ENCODE peak calls at places on chromosomes 7 and 10, in five cellular contexts. A is GM12865, H is H1, S is testis, D is dorsolateral prefrontal cortex. T is an unnamed sample.

GRCh38 chr10:9234191-9234590 is 1179.7 kb downstream of the GATA3 start:
- DNase-seq in A (no peak), H (no peak), S (no peak), D (no peak), T (no peak)

GRCh38 chr10:58179238-58179637 is 88.5 kb downstream of the IPMK start:
- DNase-seq in A (no peak), H (no peak), S (no peak), D (no peak), T (peak)

GRCh38 chr7:67022501-67022900 is 25.9 kb downstream of the TYW1 start:
- DNase-seq in A (no peak), H (no peak), S (no peak), D (no peak), T (no peak)

GRCh38 chr10:29807407-29807806 is 172.6 kb upstream of the SVIL start:
- DNase-seq in A (no peak), H (no peak), S (no peak), D (no peak), T (peak)

GRCh38 chr10:132448248-132448731 is 51.3 kb downstream of the PWWP2B start:
- DNase-seq in A (peak), H (no peak), S (no peak), D (no peak), T (peak)

GRCh38 chr7:27520828-27521790 is 141.6 kb downstream of the HIBADH start:
- DNase-seq in A (no peak), H (no peak), S (peak), D (no peak), T (no peak)

GRCh38 chr10:43816351-43817321 is 168.0 kb upstream of the ZNF32 start:
- DNase-seq in A (peak), H (no peak), S (no peak), D (no peak), T (no peak)

GRCh38 chr7:25385731-25386136 is 157.4 kb upstream of the NPVF start:
- DNase-seq in A (no peak), H (no peak), S (no peak), D (no peak), T (no peak)

GRCh38 chr7:114087674-114088539 is 169.1 kb upstream of the PPP1R3A start:
- DNase-seq in A (no peak), H (no peak), S (peak), D (no peak), T (no peak)

GRCh38 chr10:14879055-14879800 is 562 bp downstream of the SUV39H2 start:
- DNase-seq in A (peak), H (no peak), S (peak), D (no peak), T (peak)

GRCh38 chr7:124459101-124460052 is 306.2 kb downstream of the GPR37 start:
- DNase-seq in A (no peak), H (no peak), S (no peak), D (no peak), T (peak)

GRCh38 chr7:21367537-21367936 is 60.3 kb upstream of the SP4 start:
- DNase-seq in A (no peak), H (no peak), S (no peak), D (no peak), T (no peak)

GRCh38 chr7:26454180-26454579 is 162.5 kb downstream of the SNX10 start:
- DNase-seq in A (no peak), H (no peak), S (no peak), D (no peak), T (peak)

GRCh38 chr10:62057359-62057758 is 155.9 kb downstream of the ARID5B start:
- DNase-seq in A (no peak), H (no peak), S (peak), D (no peak), T (no peak)

GRCh38 chr7:26292768-26293560 is 1.3 kb downstream of the SNX10 start:
- DNase-seq in A (peak), H (no peak), S (no peak), D (no peak), T (no peak)

GRCh38 chr10:69383485-69384089 is 33.1 kb downstream of the TACR2 start:
- DNase-seq in A (no peak), H (no peak), S (peak), D (no peak), T (no peak)

GRCh38 chr7:135291809-135292253 is 58.2 kb downstream of the STRA8 start:
- DNase-seq in A (no peak), H (no peak), S (no peak), D (no peak), T (peak)

GRCh38 chr10:79404231-79404609 is 41.2 kb downstream of the ZCCHC24 start:
- DNase-seq in A (no peak), H (no peak), S (peak), D (no peak), T (no peak)
- H3K4me3 ChIP-seq in A (no peak), H (peak), S (no peak), D (no peak), T (no peak)

GRCh38 chr10:114874827-114875541 is 53.4 kb downstream of the FHIP2A start:
- DNase-seq in A (peak), H (no peak), S (peak), D (peak), T (no peak)
- TF ChIP-seq CTCF in A (no peak), H (peak), S (no peak), D (no peak), T (no peak)

DNA sequence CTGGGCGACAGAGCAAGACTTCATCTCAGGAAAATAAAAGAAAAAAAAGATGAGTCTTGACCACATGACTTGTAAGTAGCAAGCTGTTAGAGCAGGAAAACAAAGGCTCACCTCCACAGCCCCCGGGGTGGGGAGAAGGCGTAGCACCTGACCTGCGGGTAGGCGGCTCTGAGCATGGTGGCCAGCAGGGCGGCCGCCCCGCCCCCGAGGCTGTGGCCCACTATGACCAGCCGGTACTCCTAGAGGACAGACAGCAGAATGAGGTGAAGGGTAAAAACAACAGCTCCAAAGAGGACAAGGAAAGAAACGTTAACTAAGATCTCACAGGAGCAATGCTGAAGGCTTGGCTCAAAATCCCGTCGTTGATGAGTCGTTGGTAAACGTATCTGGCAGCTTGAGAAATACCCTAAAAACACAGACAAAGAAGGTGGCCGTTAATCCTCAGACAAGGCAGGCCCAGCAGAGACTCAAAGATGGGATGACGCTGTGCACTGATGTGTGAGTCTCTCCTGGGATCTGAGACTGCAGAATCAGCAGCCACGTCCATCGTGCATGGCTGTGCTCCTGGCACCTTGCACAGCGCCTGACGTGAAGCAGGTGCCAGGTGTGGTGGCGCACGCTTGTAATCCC is 31.1 kb downstream of the DAGLB start:
- DNase-seq in A (no peak), H (peak), S (no peak), D (no peak), T (no peak)
- H3K4me3 ChIP-seq in A (no peak), H (no peak), S (no peak), D (no peak), T (no peak)

GRCh38 chr7:94276797-94277196 is 117.9 kb upstream of the COL1A2 start:
- DNase-seq in A (peak), H (no peak), S (peak), D (no peak), T (peak)
- TF ChIP-seq CTCF in A (peak), H (peak), S (no peak), D (no peak), T (peak)

DNA sequence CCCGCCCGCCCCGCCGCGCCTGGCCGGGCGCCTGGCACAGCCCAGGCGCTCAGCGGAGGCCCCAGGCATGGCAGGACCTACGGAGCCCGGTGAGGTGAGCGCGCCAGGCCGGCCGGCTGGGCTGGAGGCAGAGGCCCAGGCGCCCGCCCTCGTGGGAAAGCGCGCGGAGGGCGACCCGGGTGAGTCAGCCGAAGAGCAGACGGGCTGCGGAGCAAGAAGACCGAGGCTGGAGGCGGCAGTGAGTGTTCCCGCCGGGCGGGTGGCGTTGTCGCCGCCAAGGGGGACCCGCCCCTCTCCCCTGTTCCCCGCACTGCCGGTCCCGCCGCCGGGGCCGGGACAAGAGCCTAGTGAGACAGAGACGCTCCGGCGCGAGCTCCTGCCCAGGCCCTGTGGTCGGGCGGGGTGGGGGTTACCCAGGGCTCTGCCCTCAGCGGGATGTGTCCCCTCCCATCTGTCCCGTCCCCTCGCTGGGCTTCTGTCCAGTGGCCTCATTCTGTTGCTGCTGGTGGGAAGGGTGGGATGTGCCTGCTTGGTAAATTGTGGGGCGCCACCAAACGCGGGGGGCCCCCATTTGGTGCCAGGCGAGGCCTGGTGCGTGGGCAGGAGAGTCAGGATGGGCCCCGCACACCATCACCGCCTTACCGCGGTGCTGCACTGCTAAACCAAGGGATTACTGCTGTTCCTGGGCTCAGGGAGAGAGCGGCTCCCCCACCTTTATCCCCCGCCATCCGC is 17.0 kb upstream of the NODAL start:
- DNase-seq in A (no peak), H (no peak), S (peak), D (peak), T (peak)
- H3K4me3 ChIP-seq in A (no peak), H (peak), S (peak), D (peak), T (no peak)

GRCh38 chr7:150988230-150989226 is 2.3 kb upstream of the NOS3 start:
- DNase-seq in A (peak), H (no peak), S (peak), D (peak), T (no peak)

GRCh38 chr7:150992051-150992640 is 1.3 kb downstream of the NOS3 start:
- DNase-seq in A (no peak), H (no peak), S (no peak), D (no peak), T (no peak)

GRCh38 chr7:150989456-150989855 is 1.4 kb upstream of the NOS3 start:
- DNase-seq in A (no peak), H (no peak), S (peak), D (no peak), T (no peak)

GRCh38 chr7:150992833-150993302 is 2.1 kb downstream of the NOS3 start:
- DNase-seq in A (peak), H (no peak), S (peak), D (no peak), T (peak)

DNA sequence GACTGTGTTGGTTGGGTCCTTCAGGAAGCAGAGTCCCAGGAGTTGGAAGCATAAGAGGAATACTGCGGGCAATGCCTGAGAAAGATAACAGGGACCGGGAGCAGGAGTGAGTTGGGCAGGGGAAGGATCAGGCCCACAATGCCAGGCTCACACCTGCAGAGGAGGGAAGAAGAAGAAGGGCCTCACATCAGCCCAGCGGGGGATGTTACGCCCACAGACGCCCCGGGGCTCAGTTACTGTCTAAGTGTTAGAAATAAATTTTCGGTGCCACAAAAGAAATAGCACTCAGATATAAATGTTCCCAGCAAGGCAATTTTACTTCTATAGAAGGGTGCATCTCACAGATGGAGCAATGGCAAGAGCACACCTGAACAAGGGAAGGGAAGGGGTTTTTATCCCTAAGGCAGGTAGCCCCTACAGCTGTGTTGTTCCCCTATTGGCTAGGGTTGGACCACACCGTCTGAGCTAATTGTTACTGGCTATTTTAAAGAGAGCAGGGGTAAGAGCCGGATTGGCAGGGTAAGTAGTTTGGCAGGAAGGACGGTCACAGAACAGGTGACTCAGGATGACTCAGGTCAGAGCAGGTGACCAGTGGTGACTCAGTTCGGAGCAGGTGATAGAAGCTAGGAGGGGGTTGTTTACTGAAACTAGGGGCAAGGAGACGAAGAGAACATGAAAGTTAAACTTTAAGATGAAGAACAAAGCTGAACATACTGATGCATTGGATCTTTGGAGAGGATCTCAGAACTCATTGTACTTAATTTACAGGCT is at the start of gene NOS3:
- DNase-seq in A (no peak), H (no peak), S (no peak), D (no peak), T (peak)
- TF ChIP-seq CTCF in A (no peak), H (no peak), S (no peak), D (no peak), T (no peak)

DNA sequence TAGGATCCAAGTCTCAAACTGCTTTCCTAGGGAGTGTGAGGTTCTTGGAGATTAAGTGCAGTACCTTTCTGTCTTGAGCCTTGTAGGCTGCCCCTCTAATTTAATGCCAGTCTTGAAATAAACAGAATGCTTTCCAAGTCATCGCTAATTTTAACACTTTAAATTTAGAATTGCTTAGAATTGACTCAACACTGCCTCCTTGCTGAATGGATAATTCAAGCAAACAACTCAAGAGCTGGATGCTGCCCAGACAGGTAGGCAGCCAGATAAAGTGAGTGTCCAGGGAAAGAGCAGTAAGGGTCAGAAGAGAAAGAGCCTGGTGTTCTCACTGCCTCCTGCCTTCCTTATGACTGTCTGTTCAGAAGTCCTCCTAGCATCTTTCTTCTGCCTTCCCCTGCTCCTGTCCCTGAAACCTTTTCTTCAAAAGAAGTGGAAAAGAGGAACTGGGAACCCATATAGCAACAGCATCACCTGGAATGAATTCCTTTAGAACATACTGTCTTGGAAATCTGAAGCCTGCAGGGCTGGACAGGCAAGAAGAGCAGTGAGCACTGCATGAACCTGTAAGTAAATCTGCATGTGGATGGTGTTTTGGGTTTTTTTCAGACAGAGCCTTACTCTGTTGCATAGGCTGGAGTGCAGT is 3.1 kb upstream of the GOT1 start:
- DNase-seq in A (no peak), H (no peak), S (no peak), D (no peak), T (peak)
- H3K4me3 ChIP-seq in A (no peak), H (no peak), S (no peak), D (no peak), T (no peak)

GRCh38 chr10:63901228-63901627 is 380.0 kb downstream of the REEP3 start:
- DNase-seq in A (peak), H (no peak), S (no peak), D (no peak), T (no peak)
- TF ChIP-seq CTCF in A (peak), H (peak), S (no peak), D (no peak), T (peak)

GRCh38 chr7:146146866-146147265 is 30.3 kb downstream of the CNTNAP2 start:
- DNase-seq in A (no peak), H (no peak), S (no peak), D (no peak), T (no peak)
- H3K4me3 ChIP-seq in A (no peak), H (no peak), S (no peak), D (no peak), T (no peak)

T was measured in bronchial epithelial cell.